ENCODE peak calls at places on chromosomes 7 and 10, in seven cellular contexts. One of them, this sample, is unnamed.
A peak's percentile ranks its signal among the peaks of the same experiment; 100 is the strongest.

GRCh38 chr7:1043552-1044188 is 676 bp upstream of the GPR146 start:
- DNase-seq in glutamatergic neuron: no peak
- DNase-seq in mammary epithelial cell: no peak
- DNase-seq in foreskin fibroblast: no peak
- DNase-seq in H9: no peak
- DNase-seq in bronchial epithelial cell: no peak
- DNase-seq in keratinocyte: no peak
- DNase-seq in this sample: no peak

GRCh38 chr7:20542594-20542993 is 72.9 kb upstream of the ABCB5 start:
- DNase-seq in glutamatergic neuron: no peak
- DNase-seq in mammary epithelial cell: peak; percentile 73
- DNase-seq in H9: no peak
- DNase-seq in bronchial epithelial cell: peak; percentile 84
- DNase-seq in keratinocyte: no peak
- DNase-seq in foreskin fibroblast: no peak
- DNase-seq in this sample: peak; percentile 43

GRCh38 chr10:79349766-79350406 is 2.6 kb downstream of the PPIF start:
- DNase-seq in foreskin fibroblast: no peak
- DNase-seq in glutamatergic neuron: no peak
- DNase-seq in keratinocyte: no peak
- DNase-seq in mammary epithelial cell: peak; percentile 50
- DNase-seq in H9: peak; percentile 18
- DNase-seq in bronchial epithelial cell: peak; percentile 72
- DNase-seq in this sample: peak; percentile 35

GRCh38 chr10:36602374-36602773 is 523.0 kb upstream of the ANKRD30A start:
- DNase-seq in foreskin fibroblast: no peak
- DNase-seq in bronchial epithelial cell: peak; percentile 76
- DNase-seq in H9: no peak
- DNase-seq in keratinocyte: no peak
- DNase-seq in mammary epithelial cell: peak; percentile 9
- DNase-seq in glutamatergic neuron: no peak
- DNase-seq in this sample: no peak

GRCh38 chr10:97333351-97333600 is 1.3 kb downstream of the FRAT2 start:
- DNase-seq in bronchial epithelial cell: no peak
- DNase-seq in H9: peak; percentile 46
- DNase-seq in mammary epithelial cell: no peak
- DNase-seq in foreskin fibroblast: no peak
- DNase-seq in keratinocyte: no peak
- DNase-seq in glutamatergic neuron: no peak
- DNase-seq in this sample: no peak

GRCh38 chr7:44095781-44096180 is 8.4 kb upstream of the AEBP1 start:
- DNase-seq in bronchial epithelial cell: no peak
- DNase-seq in H9: no peak
- DNase-seq in foreskin fibroblast: no peak
- DNase-seq in keratinocyte: no peak
- DNase-seq in glutamatergic neuron: no peak
- DNase-seq in mammary epithelial cell: no peak
- DNase-seq in this sample: no peak

GRCh38 chr7:67553378-67553777 is 556.7 kb downstream of the TYW1 start:
- DNase-seq in glutamatergic neuron: no peak
- DNase-seq in foreskin fibroblast: no peak
- DNase-seq in H9: no peak
- DNase-seq in keratinocyte: no peak
- DNase-seq in bronchial epithelial cell: no peak
- DNase-seq in mammary epithelial cell: no peak
- DNase-seq in this sample: no peak

GRCh38 chr7:44580945-44581344 is 1.1 kb downstream of the TMED4 start:
- DNase-seq in bronchial epithelial cell: no peak
- DNase-seq in glutamatergic neuron: no peak
- DNase-seq in mammary epithelial cell: no peak
- DNase-seq in keratinocyte: no peak
- DNase-seq in foreskin fibroblast: no peak
- DNase-seq in H9: no peak
- DNase-seq in this sample: peak; percentile 97

GRCh38 chr7:18770154-18770807 is 274.7 kb downstream of the HDAC9 start:
- DNase-seq in mammary epithelial cell: peak; percentile 60
- DNase-seq in keratinocyte: no peak
- DNase-seq in foreskin fibroblast: peak; percentile 79
- DNase-seq in H9: no peak
- DNase-seq in bronchial epithelial cell: peak; percentile 73
- DNase-seq in glutamatergic neuron: no peak
- DNase-seq in this sample: no peak

GRCh38 chr7:130099331-130099730 is 29.0 kb downstream of the KLHDC10 start:
- DNase-seq in mammary epithelial cell: no peak
- DNase-seq in H9: no peak
- DNase-seq in bronchial epithelial cell: peak; percentile 11
- DNase-seq in keratinocyte: no peak
- DNase-seq in foreskin fibroblast: no peak
- DNase-seq in glutamatergic neuron: no peak
- DNase-seq in this sample: no peak

GRCh38 chr10:79027147-79028055 is 41.4 kb upstream of the ZMIZ1 start:
- DNase-seq in glutamatergic neuron: no peak
- DNase-seq in bronchial epithelial cell: no peak
- DNase-seq in keratinocyte: no peak
- DNase-seq in mammary epithelial cell: no peak
- DNase-seq in foreskin fibroblast: no peak
- DNase-seq in H9: no peak
- DNase-seq in this sample: no peak

GRCh38 chr7:156147771-156148504 is 335.7 kb upstream of the SHH start:
- DNase-seq in glutamatergic neuron: no peak
- DNase-seq in foreskin fibroblast: no peak
- DNase-seq in bronchial epithelial cell: no peak
- DNase-seq in H9: no peak
- DNase-seq in keratinocyte: no peak
- DNase-seq in mammary epithelial cell: no peak
- DNase-seq in this sample: no peak

GRCh38 chr10:114375082-114375481 is 29.2 kb downstream of the AFAP1L2 start:
- DNase-seq in H9: no peak
- DNase-seq in keratinocyte: no peak
- DNase-seq in foreskin fibroblast: no peak
- DNase-seq in bronchial epithelial cell: peak; percentile 89
- DNase-seq in mammary epithelial cell: no peak
- DNase-seq in glutamatergic neuron: no peak
- DNase-seq in this sample: no peak

GRCh38 chr7:19016140-19016539 is 101.3 kb downstream of the TWIST1 start:
- DNase-seq in glutamatergic neuron: no peak
- DNase-seq in H9: no peak
- DNase-seq in keratinocyte: no peak
- DNase-seq in foreskin fibroblast: peak; percentile 30
- DNase-seq in bronchial epithelial cell: peak; percentile 51
- DNase-seq in mammary epithelial cell: peak; percentile 52
- DNase-seq in this sample: no peak

GRCh38 chr7:150940446-150941102 is 37.5 kb downstream of the KCNH2 start:
- DNase-seq in glutamatergic neuron: no peak
- DNase-seq in keratinocyte: no peak
- DNase-seq in H9: no peak
- DNase-seq in mammary epithelial cell: peak; percentile 62
- DNase-seq in foreskin fibroblast: no peak
- DNase-seq in bronchial epithelial cell: peak; percentile 82
- DNase-seq in this sample: no peak

GRCh38 chr10:116848032-116848911 is 1.0 kb upstream of the ENO4 start:
- DNase-seq in glutamatergic neuron: no peak
- DNase-seq in H9: no peak
- DNase-seq in keratinocyte: no peak
- DNase-seq in mammary epithelial cell: peak; percentile 61
- DNase-seq in foreskin fibroblast: no peak
- DNase-seq in bronchial epithelial cell: peak; percentile 33
- DNase-seq in this sample: no peak

GRCh38 chr7:95420996-95421846 is 13.6 kb downstream of the PON2 start:
- DNase-seq in keratinocyte: no peak
- DNase-seq in glutamatergic neuron: no peak
- DNase-seq in H9: no peak
- DNase-seq in bronchial epithelial cell: peak; percentile 6
- DNase-seq in mammary epithelial cell: no peak
- DNase-seq in foreskin fibroblast: peak; percentile 26
- DNase-seq in this sample: peak; percentile 55

GRCh38 chr7:39353615-39354376 is 212.4 kb upstream of the YAE1 start:
- DNase-seq in foreskin fibroblast: no peak
- DNase-seq in mammary epithelial cell: no peak
- DNase-seq in glutamatergic neuron: peak; percentile 48
- DNase-seq in H9: peak; percentile 65
- DNase-seq in bronchial epithelial cell: peak; percentile 4
- DNase-seq in keratinocyte: no peak
- DNase-seq in this sample: no peak

GRCh38 chr7:30141405-30142045 is 6.7 kb downstream of the MTURN start:
- DNase-seq in glutamatergic neuron: no peak
- DNase-seq in foreskin fibroblast: no peak
- DNase-seq in keratinocyte: no peak
- DNase-seq in H9: no peak
- DNase-seq in mammary epithelial cell: no peak
- DNase-seq in bronchial epithelial cell: no peak
- DNase-seq in this sample: no peak

GRCh38 chr10:75857896-75858295 is 426.5 kb downstream of the LRMDA start:
- DNase-seq in bronchial epithelial cell: no peak
- DNase-seq in mammary epithelial cell: no peak
- DNase-seq in glutamatergic neuron: no peak
- DNase-seq in foreskin fibroblast: no peak
- DNase-seq in keratinocyte: no peak
- DNase-seq in H9: no peak
- DNase-seq in this sample: no peak

GRCh38 chr7:114943530-114943929 is 21.6 kb downstream of the MDFIC start:
- DNase-seq in mammary epithelial cell: no peak
- DNase-seq in keratinocyte: no peak
- DNase-seq in glutamatergic neuron: no peak
- DNase-seq in H9: no peak
- DNase-seq in bronchial epithelial cell: no peak
- DNase-seq in foreskin fibroblast: no peak
- DNase-seq in this sample: no peak

GRCh38 chr7:27245798-27246691 is 3.4 kb downstream of the EVX1 start:
- DNase-seq in glutamatergic neuron: peak; percentile 41
- DNase-seq in foreskin fibroblast: no peak
- DNase-seq in H9: peak; percentile 73
- DNase-seq in keratinocyte: no peak
- DNase-seq in mammary epithelial cell: peak; percentile 42
- DNase-seq in bronchial epithelial cell: peak; percentile 23
- DNase-seq in this sample: peak; percentile 22

GRCh38 chr10:8033812-8034665 is 20.4 kb upstream of the GATA3 start:
- DNase-seq in bronchial epithelial cell: no peak
- DNase-seq in keratinocyte: no peak
- DNase-seq in mammary epithelial cell: no peak
- DNase-seq in glutamatergic neuron: no peak
- DNase-seq in H9: peak; percentile 60
- DNase-seq in foreskin fibroblast: no peak
- DNase-seq in this sample: no peak

GRCh38 chr7:40866601-40867000 is 731.8 kb downstream of the SUGCT start:
- DNase-seq in mammary epithelial cell: no peak
- DNase-seq in H9: no peak
- DNase-seq in glutamatergic neuron: no peak
- DNase-seq in bronchial epithelial cell: no peak
- DNase-seq in foreskin fibroblast: no peak
- DNase-seq in keratinocyte: no peak
- DNase-seq in this sample: no peak
- TF ChIP-seq CTCF in mammary epithelial cell: no peak
- TF ChIP-seq CTCF in H9: no peak
- TF ChIP-seq CTCF in glutamatergic neuron: no peak
- TF ChIP-seq CTCF in bronchial epithelial cell: no peak
- TF ChIP-seq CTCF in foreskin fibroblast: no peak
- TF ChIP-seq CTCF in keratinocyte: no peak
- TF ChIP-seq CTCF in this sample: no peak

GRCh38 chr10:131310054-131310903 is 1.2 kb downstream of the TCERG1L start:
- DNase-seq in foreskin fibroblast: no peak
- DNase-seq in mammary epithelial cell: no peak
- DNase-seq in keratinocyte: no peak
- DNase-seq in bronchial epithelial cell: no peak
- DNase-seq in glutamatergic neuron: no peak
- DNase-seq in H9: peak; percentile 27
- DNase-seq in this sample: no peak

GRCh38 chr10:131312261-131312801 is 810 bp upstream of the TCERG1L start:
- DNase-seq in bronchial epithelial cell: no peak
- DNase-seq in foreskin fibroblast: no peak
- DNase-seq in mammary epithelial cell: no peak
- DNase-seq in H9: peak; percentile 85
- DNase-seq in keratinocyte: no peak
- DNase-seq in glutamatergic neuron: peak; percentile 81
- DNase-seq in this sample: no peak

GRCh38 chr10:131313377-131313776 is 1.9 kb upstream of the TCERG1L start:
- DNase-seq in foreskin fibroblast: no peak
- DNase-seq in keratinocyte: no peak
- DNase-seq in glutamatergic neuron: no peak
- DNase-seq in H9: no peak
- DNase-seq in bronchial epithelial cell: no peak
- DNase-seq in mammary epithelial cell: no peak
- DNase-seq in this sample: no peak

GRCh38 chr10:131310904-131311660 is 439 bp downstream of the TCERG1L start:
- DNase-seq in glutamatergic neuron: no peak
- DNase-seq in mammary epithelial cell: no peak
- DNase-seq in H9: peak; percentile 32
- DNase-seq in keratinocyte: no peak
- DNase-seq in foreskin fibroblast: no peak
- DNase-seq in bronchial epithelial cell: no peak
- DNase-seq in this sample: no peak

GRCh38 chr10:131311661-131312260 is at the start of gene TCERG1L:
- DNase-seq in bronchial epithelial cell: no peak
- DNase-seq in glutamatergic neuron: peak; percentile 54
- DNase-seq in foreskin fibroblast: no peak
- DNase-seq in keratinocyte: no peak
- DNase-seq in mammary epithelial cell: no peak
- DNase-seq in H9: peak; percentile 61
- DNase-seq in this sample: no peak
- TF ChIP-seq CTCF in bronchial epithelial cell: no peak
- TF ChIP-seq CTCF in glutamatergic neuron: no peak
- TF ChIP-seq CTCF in foreskin fibroblast: no peak
- TF ChIP-seq CTCF in keratinocyte: no peak
- TF ChIP-seq CTCF in mammary epithelial cell: no peak
- TF ChIP-seq CTCF in H9: no peak
- TF ChIP-seq CTCF in this sample: no peak

GRCh38 chr7:159020987-159021386 is 123.7 kb downstream of the VIPR2 start:
- DNase-seq in mammary epithelial cell: no peak
- DNase-seq in H9: peak; percentile 88
- DNase-seq in foreskin fibroblast: no peak
- DNase-seq in glutamatergic neuron: peak; percentile 40
- DNase-seq in keratinocyte: no peak
- DNase-seq in bronchial epithelial cell: no peak
- DNase-seq in this sample: no peak
- TF ChIP-seq CTCF in mammary epithelial cell: no peak
- TF ChIP-seq CTCF in H9: peak; percentile 56
- TF ChIP-seq CTCF in foreskin fibroblast: no peak
- TF ChIP-seq CTCF in glutamatergic neuron: peak; percentile 12
- TF ChIP-seq CTCF in keratinocyte: no peak
- TF ChIP-seq CTCF in bronchial epithelial cell: no peak
- TF ChIP-seq CTCF in this sample: no peak

GRCh38 chr7:87933605-87933952 is 472 bp upstream of the ADAM22 start:
- DNase-seq in bronchial epithelial cell: no peak
- DNase-seq in keratinocyte: no peak
- DNase-seq in H9: no peak
- DNase-seq in foreskin fibroblast: no peak
- DNase-seq in glutamatergic neuron: no peak
- DNase-seq in mammary epithelial cell: no peak
- DNase-seq in this sample: no peak

GRCh38 chr7:87935373-87935706 is 1.3 kb downstream of the ADAM22 start:
- DNase-seq in H9: no peak
- DNase-seq in keratinocyte: no peak
- DNase-seq in mammary epithelial cell: no peak
- DNase-seq in bronchial epithelial cell: no peak
- DNase-seq in foreskin fibroblast: no peak
- DNase-seq in glutamatergic neuron: peak; percentile 26
- DNase-seq in this sample: no peak

GRCh38 chr7:87934699-87935372 is 785 bp downstream of the ADAM22 start:
- DNase-seq in glutamatergic neuron: peak; percentile 50
- DNase-seq in keratinocyte: no peak
- DNase-seq in H9: peak; percentile 35
- DNase-seq in foreskin fibroblast: peak; percentile 10
- DNase-seq in mammary epithelial cell: peak; percentile 6
- DNase-seq in bronchial epithelial cell: no peak
- DNase-seq in this sample: no peak

GRCh38 chr7:87933953-87934698 is at the start of gene ADAM22:
- DNase-seq in keratinocyte: no peak
- DNase-seq in bronchial epithelial cell: peak; percentile 51
- DNase-seq in foreskin fibroblast: peak; percentile 83
- DNase-seq in glutamatergic neuron: peak; percentile 94
- DNase-seq in mammary epithelial cell: peak; percentile 61
- DNase-seq in H9: peak; percentile 95
- DNase-seq in this sample: peak; percentile 91
- TF ChIP-seq CTCF in keratinocyte: no peak
- TF ChIP-seq CTCF in bronchial epithelial cell: no peak
- TF ChIP-seq CTCF in foreskin fibroblast: no peak
- TF ChIP-seq CTCF in glutamatergic neuron: no peak
- TF ChIP-seq CTCF in mammary epithelial cell: no peak
- TF ChIP-seq CTCF in H9: no peak
- TF ChIP-seq CTCF in this sample: no peak

This sample was measured in PC-9.